ENCODE peak calls at places on chromosome 4, in six cellular contexts. E is HepG2, N is suprapubic skin, R is IMR-90, X is GM12878, J is A549. T is an unnamed sample.
A peak's percentile ranks its signal among the peaks of the same experiment; 100 is the strongest.

GRCh38 chr4:182010876-182011275 is 232.3 kb upstream of the TENM3 start:
- DNase-seq in E (no peak), N (no peak), R (peak; percentile 68), X (no peak), J (no peak), T (no peak)

GRCh38 chr4:33998204-33998603 is 2246.1 kb downstream of the ARAP2 start:
- DNase-seq in E (no peak), N (no peak), R (no peak), X (no peak), J (no peak), T (no peak)

GRCh38 chr4:77956917-77957316 is 94.3 kb downstream of the MRPL1 start:
- DNase-seq in E (no peak), N (no peak), R (no peak), X (no peak), J (no peak), T (no peak)

GRCh38 chr4:6740347-6740746 is 24.4 kb downstream of the BLOC1S4 start:
- DNase-seq in E (no peak), N (no peak), R (no peak), X (no peak), J (no peak), T (no peak)

GRCh38 chr4:26779674-26780073 is 81.0 kb upstream of the STIM2 start:
- DNase-seq in E (no peak), N (no peak), R (peak; percentile 48), X (no peak), J (no peak), T (no peak)

GRCh38 chr4:128528793-128529553 is 241.4 kb upstream of the PGRMC2 start:
- DNase-seq in E (peak; percentile 58), N (no peak), R (peak; percentile 99), X (no peak), J (peak; percentile 78), T (no peak)

GRCh38 chr4:150794706-150795105 is 212.8 kb downstream of the MAB21L2 start:
- DNase-seq in E (no peak), N (no peak), R (peak; percentile 8), X (no peak), J (no peak), T (no peak)

GRCh38 chr4:76753814-76754213 is 144.1 kb downstream of the SOWAHB start:
- DNase-seq in E (no peak), N (no peak), R (peak; percentile 98), X (no peak), J (no peak), T (no peak)

GRCh38 chr4:48033825-48034413 is 17.3 kb downstream of the NIPAL1 start:
- DNase-seq in E (peak; percentile 28), N (no peak), R (peak; percentile 3), X (no peak), J (no peak), T (no peak)

GRCh38 chr4:126777649-126778048 is 855.1 kb upstream of the INTU start:
- DNase-seq in E (no peak), N (no peak), R (peak; percentile 94), X (no peak), J (no peak), T (no peak)

GRCh38 chr4:3412257-3413020 is 29.3 kb upstream of the HGFAC start:
- DNase-seq in E (no peak), N (peak; percentile 43), R (no peak), X (no peak), J (no peak), T (no peak)

GRCh38 chr4:113760852-113761681 is 471 bp downstream of the CAMK2D start:
- DNase-seq in E (peak; percentile 74), N (peak; percentile 94), R (peak; percentile 71), X (no peak), J (peak; percentile 26), T (peak; percentile 44)

GRCh38 chr4:2761035-2761923 is 5.1 kb upstream of the TNIP2 start:
- DNase-seq in E (peak; percentile 86), N (peak; percentile 52), R (no peak), X (no peak), J (no peak), T (no peak)

GRCh38 chr4:40280586-40280985 is 54.5 kb upstream of the CHRNA9 start:
- DNase-seq in E (no peak), N (no peak), R (no peak), X (no peak), J (no peak), T (no peak)

GRCh38 chr4:165470009-165470408 is 91.2 kb downstream of the CPE start:
- DNase-seq in E (no peak), N (no peak), R (no peak), X (no peak), J (no peak), T (no peak)

DNA sequence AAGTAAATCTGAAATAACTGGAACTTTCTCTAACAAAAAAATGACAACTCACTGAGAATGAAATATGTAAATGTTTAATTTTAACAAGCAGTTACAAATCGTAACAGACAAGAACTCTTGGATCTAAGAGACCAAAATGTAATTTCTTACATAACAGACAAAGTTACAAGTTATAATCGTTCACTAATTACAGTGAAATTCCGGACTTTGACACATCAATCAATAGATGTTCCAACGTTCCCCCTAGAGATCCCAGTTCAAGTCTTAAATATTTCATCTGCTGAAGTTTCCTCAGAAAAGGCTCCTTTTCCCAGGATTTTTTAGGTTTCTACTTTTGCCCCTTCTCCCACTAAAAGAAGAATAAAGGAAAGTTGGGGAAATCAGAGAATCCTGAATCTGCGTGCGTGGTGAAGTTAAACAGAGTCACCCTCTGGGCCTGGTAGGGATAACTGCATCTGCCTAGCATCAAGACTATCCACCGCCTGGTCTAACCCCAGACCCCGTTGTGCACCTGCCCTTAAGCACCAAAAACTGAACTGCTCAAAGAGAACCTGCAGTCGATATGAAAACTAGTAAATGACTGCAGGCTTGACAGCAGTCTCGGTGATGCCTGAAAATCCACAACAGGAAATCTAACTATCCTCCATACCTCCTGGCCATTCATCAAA is 2.3 kb downstream of the IRF2 start:
- DNase-seq in E (no peak), N (no peak), R (peak; percentile 30), X (no peak), J (no peak), T (no peak)
- H3K4me1 ChIP-seq in E (peaks cover 46% of the 10 kb centered on the region), N (peaks cover 31% of the 10 kb centered on the region), R (peaks cover 4% of the 10 kb centered on the region), X (peaks cover 16% of the 10 kb centered on the region), J (peaks cover 7% of the 10 kb centered on the region), T (peaks cover 24% of the 10 kb centered on the region)

DNA sequence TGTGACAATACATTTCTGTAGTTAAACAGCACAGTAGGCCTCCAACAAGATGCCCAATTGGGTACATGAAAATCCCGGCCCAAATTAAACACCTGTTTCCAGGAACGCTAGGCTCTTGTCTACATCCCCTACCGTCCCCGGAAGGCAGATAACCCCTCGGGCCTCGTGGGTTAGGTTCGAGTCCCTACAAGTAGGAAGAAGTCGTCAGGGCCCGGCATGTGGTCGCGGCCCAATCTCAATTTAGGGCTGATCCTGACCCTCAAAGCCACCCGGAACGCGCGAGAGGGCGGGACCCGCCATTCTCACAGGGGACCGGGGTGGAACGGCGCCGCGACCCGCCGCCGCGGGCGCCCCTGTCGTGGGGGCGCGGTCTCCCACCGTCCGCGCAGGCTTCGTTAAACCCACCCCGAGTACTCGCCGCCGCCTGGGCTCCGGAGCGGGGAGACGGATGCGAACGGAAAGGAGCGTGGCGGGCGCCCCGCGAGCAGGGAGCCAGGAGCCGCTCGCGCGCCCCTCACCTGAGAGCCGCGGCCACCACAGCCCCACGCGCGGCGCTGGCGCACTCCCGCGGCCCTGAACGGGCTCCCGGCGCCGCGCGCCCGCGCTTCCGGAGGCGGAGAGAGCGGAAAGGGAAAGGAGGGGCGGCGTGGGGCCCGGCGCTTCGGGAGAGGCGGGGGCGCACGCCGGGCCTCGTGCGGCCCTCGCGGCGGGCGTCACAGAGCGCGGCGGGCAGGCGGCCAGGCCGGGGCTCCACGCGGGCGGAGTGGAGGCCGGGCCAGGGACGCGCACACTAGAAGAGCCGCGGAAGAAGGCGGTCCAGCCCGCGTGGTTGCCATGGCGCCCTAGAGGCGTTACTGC is at the start of gene CFAP97:
- DNase-seq in E (peak; percentile 65), N (peak; percentile 93), R (peak; percentile 87), X (no peak), J (peak; percentile 55), T (peak; percentile 41)
- TF ChIP-seq POLR2A in E (no peak), N (peak; percentile 74), R (peak; percentile 80), X (peak; percentile 90), J (no peak), T (peak; percentile 82)

GRCh38 chr4:94399277-94399676 is 52.5 kb upstream of the PDLIM5 start:
- DNase-seq in E (no peak), N (no peak), R (no peak), X (no peak), J (no peak), T (no peak)

GRCh38 chr4:94399721-94400120 is 52.0 kb upstream of the PDLIM5 start:
- DNase-seq in E (no peak), N (no peak), R (no peak), X (no peak), J (no peak), T (no peak)

GRCh38 chr4:94397635-94398034 is 54.1 kb upstream of the PDLIM5 start:
- DNase-seq in E (no peak), N (no peak), R (no peak), X (no peak), J (no peak), T (no peak)

GRCh38 chr4:94396984-94397383 is 54.3 kb upstream of the HPGDS start:
- DNase-seq in E (no peak), N (no peak), R (no peak), X (no peak), J (no peak), T (no peak)

DNA sequence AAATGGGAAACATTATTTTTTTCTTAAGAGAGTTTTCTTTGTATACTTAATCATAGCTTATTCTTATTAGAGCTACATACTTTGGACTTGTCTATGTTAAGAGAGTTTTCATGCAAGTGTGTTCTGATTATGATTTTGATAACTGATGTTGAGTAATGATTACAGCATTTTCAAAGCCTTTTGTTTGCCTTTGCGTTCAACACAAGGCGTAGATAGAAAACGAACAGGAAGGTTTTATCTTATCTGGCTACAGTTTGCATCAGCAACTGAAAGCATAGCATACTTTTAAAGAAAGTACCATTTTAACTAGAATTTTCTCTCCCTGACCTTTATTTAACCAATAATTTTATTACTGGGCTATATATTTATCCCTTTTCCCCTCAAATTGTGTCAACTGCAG is 51.6 kb upstream of the PDLIM5 start:
- DNase-seq in E (no peak), N (no peak), R (no peak), X (no peak), J (no peak), T (no peak)
- H3K27ac ChIP-seq in E (no peak overlapping the region), N (no peak overlapping the region), R (no peak overlapping the region), X (no peak overlapping the region), J (no peak overlapping the region), T (no peak overlapping the region)

GRCh38 chr4:87382116-87382515 is 8.9 kb downstream of the HSD17B11 start:
- DNase-seq in E (no peak), N (no peak), R (no peak), X (no peak), J (no peak), T (no peak)
- H3K4me1 ChIP-seq in E (peaks cover 45% of the 10 kb centered on the region), N (no peaks in the 10 kb centered on the region), R (no peaks in the 10 kb centered on the region), X (no peaks in the 10 kb centered on the region), J (peaks cover under 1% of the 10 kb centered on the region), T (peaks cover 8% of the 10 kb centered on the region)

DNA sequence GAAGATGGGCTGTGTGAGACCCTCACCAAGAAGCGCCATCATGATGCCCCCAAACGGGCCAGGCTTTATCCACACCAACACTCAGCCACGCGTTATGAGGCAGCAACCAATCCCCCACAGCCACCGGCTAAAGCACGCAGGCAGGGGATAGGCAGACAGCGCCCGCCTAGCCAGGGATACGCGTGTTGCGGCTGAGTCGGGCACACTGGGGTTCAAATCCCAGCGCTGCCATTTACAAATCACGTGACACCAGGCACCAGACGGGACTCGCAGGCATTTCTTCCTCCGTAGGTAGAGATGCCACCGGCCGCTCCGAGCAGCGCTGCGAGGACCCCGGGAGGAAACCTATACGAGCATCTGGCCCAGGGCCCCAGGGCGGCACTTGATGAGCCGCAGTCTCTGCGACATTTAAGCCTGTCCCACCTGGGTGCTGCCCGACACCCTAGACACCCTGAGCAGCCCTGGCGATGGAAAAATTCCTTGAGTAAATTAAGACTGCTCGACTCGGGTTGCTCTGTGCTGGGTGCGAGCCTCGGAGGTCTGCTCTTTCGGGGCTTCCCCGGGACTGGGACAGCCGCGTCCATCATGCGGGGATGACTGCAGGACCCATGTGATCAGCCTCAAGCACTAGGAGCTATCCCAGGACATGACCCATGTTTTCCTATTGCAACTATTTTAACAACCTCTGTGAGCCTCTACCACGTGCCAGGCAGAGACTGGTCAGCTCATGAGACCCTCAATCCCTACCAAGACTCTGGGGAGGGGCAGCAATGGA is 6.3 kb downstream of the ABLIM2 start:
- DNase-seq in E (no peak), N (no peak), R (no peak), X (no peak), J (no peak), T (no peak)
- TF ChIP-seq POLR2A in E (no peak), N (no peak), R (no peak), X (no peak), J (no peak), T (no peak)

T was measured in esophagus squamous epithelium.